ENCODE peak calls at places on chromosomes 3 and 15, in four cellular contexts. L is effector memory CD4-positive, alpha-beta T cell; Y is T-helper 2 cell; S is sigmoid colon. U is an unnamed sample.

GRCh38 chr3:166425900-166426611 is 588.8 kb upstream of the BCHE start:
- DNase-seq in L (no peak), Y (no peak), S (no peak), U (no peak)

GRCh38 chr3:183766745-183767606 is 58.4 kb downstream of the MAP6D1 start:
- DNase-seq in L (peak), Y (peak), S (peak), U (no peak)

GRCh38 chr3:120555661-120556509 is 40.3 kb upstream of the NDUFB4 start:
- DNase-seq in L (no peak), Y (no peak), S (no peak), U (no peak)

GRCh38 chr3:157220211-157220610 is 60.3 kb upstream of the CCNL1 start:
- DNase-seq in L (no peak), Y (no peak), S (no peak), U (no peak)

GRCh38 chr15:29337156-29337959 is 67.7 kb upstream of the NSMCE3 start:
- DNase-seq in L (no peak), Y (no peak), S (no peak), U (no peak)

GRCh38 chr3:72535789-72536188 is 312.5 kb downstream of the SHQ1 start:
- DNase-seq in L (no peak), Y (no peak), S (no peak), U (no peak)

GRCh38 chr3:168952551-168952950 is 711.0 kb downstream of the MECOM start:
- DNase-seq in L (no peak), Y (no peak), S (no peak), U (no peak)

GRCh38 chr3:19539488-19540395 is 391.4 kb downstream of the KCNH8 start:
- DNase-seq in L (no peak), Y (no peak), S (no peak), U (no peak)

GRCh38 chr15:31156808-31157207 is 55.3 kb upstream of the TRPM1 start:
- DNase-seq in L (no peak), Y (no peak), S (no peak), U (no peak)

GRCh38 chr3:54527953-54528352 is 399.9 kb downstream of the LRTM1 start:
- DNase-seq in L (no peak), Y (no peak), S (no peak), U (no peak)

GRCh38 chr3:13375464-13375863 is 44.7 kb downstream of the NUP210 start:
- DNase-seq in L (no peak), Y (no peak), S (no peak), U (no peak)

U was measured in keratinocyte.